ENCODE peak calls at places on chromosome X, in seven cellular contexts. One of them, this sample, is unnamed.

GRCh38 chrX:1531106-1531890 is 5.7 kb downstream of the P2RY8 start:
- DNase-seq in body of pancreas: no peak
- DNase-seq in Kasumi-1: no peak
- DNase-seq in ELR: no peak
- DNase-seq in NCI-H524: no peak
- DNase-seq in AG04450: no peak
- DNase-seq in hippocampal formation: no peak
- DNase-seq in this sample: no peak

GRCh38 chrX:55648434-55648833 is 25.2 kb downstream of the FOXR2 start:
- DNase-seq in AG04450: no peak
- DNase-seq in Kasumi-1: no peak
- DNase-seq in body of pancreas: no peak
- DNase-seq in ELR: no peak
- DNase-seq in hippocampal formation: no peak
- DNase-seq in NCI-H524: no peak
- DNase-seq in this sample: no peak

GRCh38 chrX:1601051-1601767 is 9.8 kb downstream of the AKAP17A start:
- DNase-seq in hippocampal formation: no peak
- DNase-seq in ELR: no peak
- DNase-seq in Kasumi-1: no peak
- DNase-seq in NCI-H524: no peak
- DNase-seq in body of pancreas: no peak
- DNase-seq in AG04450: no peak
- DNase-seq in this sample: no peak

GRCh38 chrX:24207826-24208225 is 58.3 kb downstream of the ZFX start:
- DNase-seq in AG04450: no peak
- DNase-seq in Kasumi-1: no peak
- DNase-seq in ELR: peak
- DNase-seq in NCI-H524: no peak
- DNase-seq in body of pancreas: no peak
- DNase-seq in hippocampal formation: no peak
- DNase-seq in this sample: no peak

GRCh38 chrX:112513154-112513553 is 166.6 kb downstream of the LHFPL1 start:
- DNase-seq in AG04450: peak
- DNase-seq in ELR: no peak
- DNase-seq in Kasumi-1: no peak
- DNase-seq in body of pancreas: no peak
- DNase-seq in NCI-H524: no peak
- DNase-seq in hippocampal formation: no peak
- DNase-seq in this sample: no peak

GRCh38 chrX:121103381-121103780 is 56.0 kb downstream of the GLUD2 start:
- DNase-seq in AG04450: no peak
- DNase-seq in Kasumi-1: no peak
- DNase-seq in body of pancreas: no peak
- DNase-seq in hippocampal formation: no peak
- DNase-seq in NCI-H524: peak
- DNase-seq in ELR: no peak
- DNase-seq in this sample: no peak

GRCh38 chrX:143632625-143633387 is 3.1 kb downstream of the SLITRK4 start:
- DNase-seq in NCI-H524: peak
- DNase-seq in hippocampal formation: no peak
- DNase-seq in body of pancreas: peak
- DNase-seq in AG04450: no peak
- DNase-seq in ELR: no peak
- DNase-seq in Kasumi-1: peak
- DNase-seq in this sample: no peak

GRCh38 chrX:148049441-148049840 is 68.3 kb downstream of the FMR1NB start:
- DNase-seq in AG04450: no peak
- DNase-seq in Kasumi-1: peak
- DNase-seq in hippocampal formation: peak
- DNase-seq in ELR: peak
- DNase-seq in NCI-H524: peak
- DNase-seq in body of pancreas: no peak
- DNase-seq in this sample: no peak

GRCh38 chrX:111888600-111888999 is 12.6 kb downstream of the TRPC5OS start:
- DNase-seq in AG04450: no peak
- DNase-seq in Kasumi-1: no peak
- DNase-seq in NCI-H524: no peak
- DNase-seq in body of pancreas: no peak
- DNase-seq in ELR: no peak
- DNase-seq in hippocampal formation: no peak
- DNase-seq in this sample: no peak

GRCh38 chrX:13254076-13254785 is 65.6 kb downstream of the ATXN3L start:
- DNase-seq in AG04450: no peak
- DNase-seq in ELR: peak
- DNase-seq in NCI-H524: peak
- DNase-seq in Kasumi-1: no peak
- DNase-seq in hippocampal formation: no peak
- DNase-seq in body of pancreas: peak
- DNase-seq in this sample: no peak

This sample was measured in thoracic aorta.